ENCODE peak calls at places on chromosome 1, in seven cellular contexts. One of them, this sample, is unnamed.

GRCh38 chr1:197884173-197884572 is 18.3 kb upstream of the C1orf53 start:
- DNase-seq in prostate gland: no peak
- DNase-seq in thoracic aorta: no peak
- DNase-seq in endodermal cell: peak; percentile 66
- DNase-seq in right lobe of liver: peak; percentile 91
- DNase-seq in CD4-positive, alpha-beta memory T cell: no peak
- DNase-seq in heart left ventricle: no peak
- DNase-seq in this sample: peak; percentile 38

GRCh38 chr1:183600136-183600535 is 9.9 kb upstream of the NCF2 start:
- DNase-seq in prostate gland: no peak
- DNase-seq in thoracic aorta: no peak
- DNase-seq in endodermal cell: no peak
- DNase-seq in right lobe of liver: no peak
- DNase-seq in CD4-positive, alpha-beta memory T cell: no peak
- DNase-seq in heart left ventricle: no peak
- DNase-seq in this sample: no peak

GRCh38 chr1:119554188-119554587 is 47.2 kb downstream of the HSD3B1 start:
- DNase-seq in prostate gland: no peak
- DNase-seq in thoracic aorta: no peak
- DNase-seq in endodermal cell: peak; percentile 62
- DNase-seq in right lobe of liver: no peak
- DNase-seq in CD4-positive, alpha-beta memory T cell: no peak
- DNase-seq in heart left ventricle: peak; percentile 33
- DNase-seq in this sample: no peak

GRCh38 chr1:163202833-163203451 is at the start of gene RGS5:
- DNase-seq in prostate gland: no peak
- DNase-seq in thoracic aorta: no peak
- DNase-seq in endodermal cell: peak; percentile 87
- DNase-seq in right lobe of liver: no peak
- DNase-seq in CD4-positive, alpha-beta memory T cell: no peak
- DNase-seq in heart left ventricle: peak; percentile 25
- DNase-seq in this sample: no peak

GRCh38 chr1:236124965-236125364 is 17.4 kb upstream of the GPR137B start:
- DNase-seq in prostate gland: no peak
- DNase-seq in thoracic aorta: no peak
- DNase-seq in endodermal cell: no peak
- DNase-seq in right lobe of liver: no peak
- DNase-seq in CD4-positive, alpha-beta memory T cell: no peak
- DNase-seq in heart left ventricle: no peak
- DNase-seq in this sample: no peak

GRCh38 chr1:203038217-203038741 is 12.0 kb downstream of the PPFIA4 start:
- DNase-seq in prostate gland: no peak
- DNase-seq in thoracic aorta: peak; percentile 67
- DNase-seq in endodermal cell: peak; percentile 32
- DNase-seq in right lobe of liver: no peak
- DNase-seq in CD4-positive, alpha-beta memory T cell: no peak
- DNase-seq in heart left ventricle: peak; percentile 78
- DNase-seq in this sample: no peak

GRCh38 chr1:39102537-39103320 is 76.6 kb downstream of the NDUFS5 start:
- DNase-seq in prostate gland: peak; percentile 41
- DNase-seq in thoracic aorta: no peak
- DNase-seq in endodermal cell: peak; percentile 76
- DNase-seq in right lobe of liver: no peak
- DNase-seq in CD4-positive, alpha-beta memory T cell: peak; percentile 50
- DNase-seq in heart left ventricle: peak; percentile 42
- DNase-seq in this sample: no peak

GRCh38 chr1:217244946-217245345 is 385.9 kb downstream of the GPATCH2 start:
- DNase-seq in prostate gland: no peak
- DNase-seq in thoracic aorta: no peak
- DNase-seq in endodermal cell: no peak
- DNase-seq in right lobe of liver: no peak
- DNase-seq in CD4-positive, alpha-beta memory T cell: no peak
- DNase-seq in heart left ventricle: no peak
- DNase-seq in this sample: no peak

GRCh38 chr1:167756760-167757405 is 35.1 kb downstream of the MPZL1 start:
- DNase-seq in prostate gland: no peak
- DNase-seq in thoracic aorta: no peak
- DNase-seq in endodermal cell: no peak
- DNase-seq in right lobe of liver: no peak
- DNase-seq in CD4-positive, alpha-beta memory T cell: no peak
- DNase-seq in heart left ventricle: peak; percentile 44
- DNase-seq in this sample: no peak

GRCh38 chr1:40532844-40533424 is 1.5 kb downstream of the ZNF684 start:
- DNase-seq in prostate gland: no peak
- DNase-seq in thoracic aorta: no peak
- DNase-seq in endodermal cell: peak; percentile 68
- DNase-seq in right lobe of liver: no peak
- DNase-seq in CD4-positive, alpha-beta memory T cell: peak; percentile 20
- DNase-seq in heart left ventricle: no peak
- DNase-seq in this sample: no peak

GRCh38 chr1:197955486-197956394 is 38.6 kb downstream of the LHX9 start:
- DNase-seq in prostate gland: no peak
- DNase-seq in thoracic aorta: no peak
- DNase-seq in endodermal cell: no peak
- DNase-seq in right lobe of liver: no peak
- DNase-seq in CD4-positive, alpha-beta memory T cell: no peak
- DNase-seq in heart left ventricle: no peak
- DNase-seq in this sample: no peak

GRCh38 chr1:110594466-110595076 is 11.6 kb downstream of the KCNA2 start:
- DNase-seq in prostate gland: no peak
- DNase-seq in thoracic aorta: no peak
- DNase-seq in endodermal cell: no peak
- DNase-seq in right lobe of liver: no peak
- DNase-seq in CD4-positive, alpha-beta memory T cell: no peak
- DNase-seq in heart left ventricle: no peak
- DNase-seq in this sample: no peak

GRCh38 chr1:6288674-6289073 is 27.8 kb upstream of the GPR153 start:
- DNase-seq in prostate gland: no peak
- DNase-seq in thoracic aorta: no peak
- DNase-seq in endodermal cell: no peak
- DNase-seq in right lobe of liver: no peak
- DNase-seq in CD4-positive, alpha-beta memory T cell: no peak
- DNase-seq in heart left ventricle: no peak
- DNase-seq in this sample: no peak

GRCh38 chr1:232974971-232975370 is 24.6 kb downstream of the NTPCR start:
- DNase-seq in prostate gland: no peak
- DNase-seq in thoracic aorta: no peak
- DNase-seq in endodermal cell: no peak
- DNase-seq in right lobe of liver: no peak
- DNase-seq in CD4-positive, alpha-beta memory T cell: no peak
- DNase-seq in heart left ventricle: no peak
- DNase-seq in this sample: no peak

GRCh38 chr1:154479764-154480421 is 22.1 kb upstream of the TDRD10 start:
- DNase-seq in prostate gland: peak; percentile 59
- DNase-seq in thoracic aorta: no peak
- DNase-seq in endodermal cell: peak; percentile 83
- DNase-seq in right lobe of liver: no peak
- DNase-seq in CD4-positive, alpha-beta memory T cell: peak; percentile 67
- DNase-seq in heart left ventricle: peak; percentile 70
- DNase-seq in this sample: peak; percentile 88

GRCh38 chr1:21510885-21511578 is 1.8 kb downstream of the ALPL start:
- DNase-seq in prostate gland: peak; percentile 64
- DNase-seq in thoracic aorta: no peak
- DNase-seq in endodermal cell: no peak
- DNase-seq in right lobe of liver: no peak
- DNase-seq in CD4-positive, alpha-beta memory T cell: no peak
- DNase-seq in heart left ventricle: no peak
- DNase-seq in this sample: no peak
- H3K4me3 ChIP-seq in prostate gland: no peak overlapping the region
- H3K4me3 ChIP-seq in thoracic aorta: no peak overlapping the region
- H3K4me3 ChIP-seq in endodermal cell: peak overlapping the region; percentile 80
- H3K4me3 ChIP-seq in right lobe of liver: no peak overlapping the region
- H3K4me3 ChIP-seq in CD4-positive, alpha-beta memory T cell: no peak overlapping the region
- H3K4me3 ChIP-seq in heart left ventricle: peak overlapping the region; percentile 60
- H3K4me3 ChIP-seq in this sample: no peak overlapping the region

GRCh38 chr1:169129109-169129789 is 22.8 kb downstream of the ATP1B1 start:
- DNase-seq in prostate gland: no peak
- DNase-seq in thoracic aorta: no peak
- DNase-seq in endodermal cell: no peak
- DNase-seq in right lobe of liver: no peak
- DNase-seq in CD4-positive, alpha-beta memory T cell: no peak
- DNase-seq in heart left ventricle: no peak
- DNase-seq in this sample: no peak
- H3K36me3 ChIP-seq in prostate gland: no peaks in the 10 kb centered on the region
- H3K36me3 ChIP-seq in thoracic aorta: peaks cover 6% of the 10 kb centered on the region
- H3K36me3 ChIP-seq in endodermal cell: peaks cover 82% of the 10 kb centered on the region
- H3K36me3 ChIP-seq in right lobe of liver: no peaks in the 10 kb centered on the region
- H3K36me3 ChIP-seq in CD4-positive, alpha-beta memory T cell: no peaks in the 10 kb centered on the region
- H3K36me3 ChIP-seq in heart left ventricle: peaks cover 94% of the 10 kb centered on the region
- H3K36me3 ChIP-seq in this sample: no peaks in the 10 kb centered on the region

DNA sequence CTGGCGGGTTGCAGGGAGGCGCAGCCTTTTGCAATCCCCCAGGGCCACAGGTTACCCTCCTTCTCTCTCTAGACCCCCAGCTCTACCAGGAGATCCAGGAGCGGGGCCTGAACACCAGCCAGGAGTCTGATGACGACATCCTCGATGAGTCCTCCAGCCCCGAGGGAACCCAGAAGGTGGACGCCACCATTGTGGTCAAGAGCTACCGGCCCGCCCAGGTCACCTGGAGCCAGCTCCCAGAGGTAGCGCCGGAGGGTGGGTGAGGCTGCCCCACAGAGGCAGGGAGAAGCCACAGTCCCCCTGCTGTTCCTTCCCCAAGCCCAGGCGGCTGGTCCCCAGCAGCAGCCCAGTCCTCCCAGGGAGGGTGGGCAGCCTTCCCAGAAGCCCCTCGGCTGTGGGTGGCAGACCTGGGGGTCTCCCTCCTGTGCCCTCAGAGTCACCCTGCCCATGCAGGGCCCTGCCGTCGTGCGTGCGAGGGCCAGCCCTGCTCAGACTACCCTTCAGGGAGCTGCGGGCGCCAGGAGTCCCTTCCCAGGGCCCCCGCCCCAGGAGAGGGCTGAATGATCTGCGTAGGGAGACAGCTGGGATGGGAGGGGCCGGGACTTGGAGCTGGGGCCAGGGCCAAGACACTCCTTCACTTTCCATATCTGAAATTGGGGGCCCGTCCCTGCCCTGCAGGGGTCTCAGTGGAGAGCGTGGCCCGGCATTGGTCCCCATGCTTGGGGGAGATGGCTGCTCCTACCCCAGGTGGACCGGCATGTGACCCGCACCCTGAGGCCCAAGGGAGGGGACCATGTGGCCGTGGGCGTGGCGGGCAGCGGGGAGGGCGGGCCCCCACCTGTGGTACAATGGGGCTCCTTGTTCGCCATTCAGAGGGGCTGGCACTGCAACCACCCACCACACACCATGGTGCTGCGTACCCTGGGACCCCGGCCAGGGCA is 12.9 kb downstream of the ARHGEF16 start:
- DNase-seq in prostate gland: no peak
- DNase-seq in thoracic aorta: no peak
- DNase-seq in endodermal cell: no peak
- DNase-seq in right lobe of liver: peak; percentile 51
- DNase-seq in CD4-positive, alpha-beta memory T cell: no peak
- DNase-seq in heart left ventricle: no peak
- DNase-seq in this sample: no peak
- H3K4me1 ChIP-seq in prostate gland: no peaks in the 10 kb centered on the region
- H3K4me1 ChIP-seq in thoracic aorta: no peaks in the 10 kb centered on the region
- H3K4me1 ChIP-seq in endodermal cell: peaks cover 8% of the 10 kb centered on the region
- H3K4me1 ChIP-seq in right lobe of liver: no peaks in the 10 kb centered on the region
- H3K4me1 ChIP-seq in CD4-positive, alpha-beta memory T cell: no peaks in the 10 kb centered on the region
- H3K4me1 ChIP-seq in heart left ventricle: no peaks in the 10 kb centered on the region
- H3K4me1 ChIP-seq in this sample: no peaks in the 10 kb centered on the region

GRCh38 chr1:11653101-11653601 is 1.1 kb downstream of the FBXO2 start:
- DNase-seq in prostate gland: no peak
- DNase-seq in thoracic aorta: no peak
- DNase-seq in endodermal cell: peak; percentile 76
- DNase-seq in right lobe of liver: no peak
- DNase-seq in CD4-positive, alpha-beta memory T cell: no peak
- DNase-seq in heart left ventricle: no peak
- DNase-seq in this sample: no peak
- H3K4me3 ChIP-seq in prostate gland: no peak overlapping the region
- H3K4me3 ChIP-seq in thoracic aorta: no peak overlapping the region
- H3K4me3 ChIP-seq in endodermal cell: no peak overlapping the region
- H3K4me3 ChIP-seq in right lobe of liver: no peak overlapping the region
- H3K4me3 ChIP-seq in CD4-positive, alpha-beta memory T cell: no peak overlapping the region
- H3K4me3 ChIP-seq in heart left ventricle: no peak overlapping the region
- H3K4me3 ChIP-seq in this sample: no peak overlapping the region

DNA sequence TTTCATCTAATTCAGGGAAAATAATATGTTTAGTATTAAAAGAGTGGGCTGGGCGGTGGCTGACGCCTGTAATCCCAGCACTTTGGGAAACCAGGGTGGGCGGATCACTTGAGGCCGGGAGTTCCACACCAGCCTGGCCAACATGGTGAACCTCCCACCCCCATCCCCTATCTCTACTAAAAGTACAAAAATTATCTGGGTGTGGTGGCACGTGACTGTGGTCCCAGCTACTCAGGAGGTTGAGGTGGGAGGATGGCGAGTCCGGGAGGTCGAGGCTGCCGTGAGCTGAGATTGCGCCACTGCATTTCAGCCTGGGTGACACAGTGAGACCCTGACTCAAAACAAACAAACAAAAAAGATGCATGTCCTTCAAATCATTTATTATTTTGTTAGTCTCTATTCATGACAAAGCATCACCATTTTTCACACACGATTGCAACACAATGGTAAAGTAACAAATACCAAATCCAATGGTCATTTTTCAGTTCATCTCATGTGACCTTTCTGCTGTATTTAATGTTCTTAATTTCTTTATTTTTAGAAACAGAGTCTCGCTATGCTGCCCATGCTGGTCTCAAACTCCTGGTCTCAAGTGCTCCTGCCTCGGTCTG is 1.0 kb downstream of the MSH4 start:
- DNase-seq in prostate gland: no peak
- DNase-seq in thoracic aorta: no peak
- DNase-seq in endodermal cell: no peak
- DNase-seq in right lobe of liver: no peak
- DNase-seq in CD4-positive, alpha-beta memory T cell: no peak
- DNase-seq in heart left ventricle: no peak
- DNase-seq in this sample: no peak
- H3K36me3 ChIP-seq in prostate gland: no peaks in the 10 kb centered on the region
- H3K36me3 ChIP-seq in thoracic aorta: peaks cover 22% of the 10 kb centered on the region
- H3K36me3 ChIP-seq in endodermal cell: peaks cover 53% of the 10 kb centered on the region
- H3K36me3 ChIP-seq in right lobe of liver: no peaks in the 10 kb centered on the region
- H3K36me3 ChIP-seq in CD4-positive, alpha-beta memory T cell: peaks cover 24% of the 10 kb centered on the region
- H3K36me3 ChIP-seq in heart left ventricle: peaks cover 69% of the 10 kb centered on the region
- H3K36me3 ChIP-seq in this sample: peaks cover 5% of the 10 kb centered on the region